ENCODE peak calls at places on chromosomes 12 and 14, in six cellular contexts. H is NCI-H1105; W is AML-193; E is ovary; D is activated T-helper 1 cell treated with anti-CD3 and anti-CD28 coated beads, Interleukin-2, amount 50 U/mL, for 16 hours; V is effector memory CD8-positive, alpha-beta T cell. L is an unnamed sample.

GRCh38 chr14:23327947-23328744 is 6.9 kb downstream of the PABPN1 start:
- DNase-seq in H (peak), W (peak), E (peak), D (peak), V (peak), L (no peak)

GRCh38 chr12:12350868-12351463 is 924 bp upstream of the MANSC1 start:
- DNase-seq in H (no peak), W (no peak), E (no peak), D (no peak), V (no peak), L (no peak)

GRCh38 chr14:93015505-93015904 is 92.6 kb downstream of the CHGA start:
- DNase-seq in H (no peak), W (no peak), E (no peak), D (no peak), V (no peak), L (no peak)

GRCh38 chr14:100525615-100526014 is 61.6 kb downstream of the BEGAIN start:
- DNase-seq in H (no peak), W (no peak), E (no peak), D (no peak), V (no peak), L (no peak)

GRCh38 chr12:118361889-118362288 is 10.8 kb downstream of the TAOK3 start:
- DNase-seq in H (no peak), W (peak), E (no peak), D (no peak), V (no peak), L (no peak)

GRCh38 chr12:91746976-91747375 is 398.7 kb downstream of the BTG1 start:
- DNase-seq in H (no peak), W (no peak), E (no peak), D (no peak), V (no peak), L (no peak)

GRCh38 chr12:94649349-94650142 is 811 bp downstream of the TMCC3 start:
- DNase-seq in H (peak), W (no peak), E (peak), D (no peak), V (peak), L (peak)

GRCh38 chr14:99195602-99196309 is 76.2 kb downstream of the BCL11B start:
- DNase-seq in H (peak), W (no peak), E (no peak), D (no peak), V (no peak), L (no peak)

GRCh38 chr14:104432611-104433231 is 146.8 kb upstream of the C14orf180 start:
- DNase-seq in H (no peak), W (no peak), E (no peak), D (no peak), V (no peak), L (no peak)

GRCh38 chr12:120950807-120951206 is 27.5 kb upstream of the HNF1A start:
- DNase-seq in H (no peak), W (no peak), E (no peak), D (no peak), V (no peak), L (no peak)

GRCh38 chr12:130421896-130422295 is 84.2 kb downstream of the PIWIL1 start:
- DNase-seq in H (no peak), W (no peak), E (no peak), D (no peak), V (no peak), L (no peak)

GRCh38 chr12:57085999-57086950 is 2.6 kb upstream of the NAB2 start:
- DNase-seq in H (peak), W (no peak), E (peak), D (peak), V (peak), L (no peak)

GRCh38 chr14:51616724-51617409 is 34.8 kb upstream of the FRMD6 start:
- DNase-seq in H (no peak), W (no peak), E (no peak), D (no peak), V (no peak), L (no peak)

GRCh38 chr14:94098359-94098758 is 12.2 kb upstream of the IFI27 start:
- DNase-seq in H (no peak), W (no peak), E (no peak), D (no peak), V (no peak), L (no peak)

GRCh38 chr12:85866929-85867776 is 6.9 kb upstream of the NTS start:
- DNase-seq in H (peak), W (peak), E (no peak), D (no peak), V (no peak), L (no peak)

GRCh38 chr12:93015970-93016751 is 87.1 kb upstream of the EEA1 start:
- DNase-seq in H (peak), W (no peak), E (no peak), D (no peak), V (no peak), L (no peak)

GRCh38 chr12:32240210-32240609 is 133.6 kb downstream of the BICD1 start:
- DNase-seq in H (no peak), W (no peak), E (no peak), D (no peak), V (no peak), L (no peak)

GRCh38 chr14:38618514-38618913 is 362.6 kb upstream of the CLEC14A start:
- DNase-seq in H (no peak), W (no peak), E (no peak), D (no peak), V (no peak), L (no peak)

GRCh38 chr12:95073698-95074520 is 491 bp upstream of the NR2C1 start:
- DNase-seq in H (no peak), W (no peak), E (no peak), D (no peak), V (no peak), L (no peak)

GRCh38 chr14:104924421-104925213 is at the start of gene PLD4:
- DNase-seq in H (no peak), W (peak), E (no peak), D (no peak), V (no peak), L (no peak)

GRCh38 chr12:92034858-92035401 is 110.7 kb downstream of the BTG1 start:
- DNase-seq in H (peak), W (no peak), E (peak), D (peak), V (peak), L (peak)

GRCh38 chr12:96241484-96242256 is 47.5 kb downstream of the ELK3 start:
- DNase-seq in H (no peak), W (no peak), E (no peak), D (peak), V (peak), L (no peak)

GRCh38 chr12:3772380-3772779 is 19.5 kb upstream of the CRACR2A start:
- DNase-seq in H (no peak), W (no peak), E (no peak), D (no peak), V (no peak), L (no peak)

GRCh38 chr14:52703225-52703624 is 3.8 kb upstream of the PSMC6 start:
- DNase-seq in H (no peak), W (peak), E (no peak), D (no peak), V (no peak), L (no peak)

GRCh38 chr12:87317302-87317701 is 711.9 kb downstream of the C12orf50 start:
- DNase-seq in H (no peak), W (no peak), E (no peak), D (no peak), V (no peak), L (no peak)

GRCh38 chr12:2267624-2268477 is 215.1 kb downstream of the CACNA1C start:
- DNase-seq in H (no peak), W (no peak), E (no peak), D (no peak), V (no peak), L (no peak)

GRCh38 chr12:18153826-18154225 is 63.8 kb upstream of the RERGL start:
- DNase-seq in H (peak), W (no peak), E (no peak), D (no peak), V (no peak), L (peak)

GRCh38 chr12:83389237-83389996 is 702.7 kb downstream of the TMTC2 start:
- DNase-seq in H (no peak), W (peak), E (no peak), D (no peak), V (no peak), L (no peak)

GRCh38 chr14:99946652-99947489 is 118.4 kb upstream of the EVL start:
- DNase-seq in H (peak), W (no peak), E (no peak), D (peak), V (peak), L (no peak)